ENCODE peak calls at places on chromosomes 12 and 14, in four cellular contexts. One of them, this sample, is unnamed.

GRCh38 chr12:121514184-121514742 is 66.6 kb downstream of the KDM2B start:
- DNase-seq in adrenal gland: no peak
- DNase-seq in heart left ventricle: no peak
- DNase-seq in testis: no peak
- DNase-seq in this sample: no peak

GRCh38 chr12:103519632-103520031 is 23.9 kb upstream of the C12orf42 start:
- DNase-seq in heart left ventricle: no peak
- DNase-seq in adrenal gland: no peak
- DNase-seq in testis: no peak
- DNase-seq in this sample: no peak

GRCh38 chr12:13241833-13242232 is 45.3 kb downstream of the EMP1 start:
- DNase-seq in adrenal gland: no peak
- DNase-seq in heart left ventricle: no peak
- DNase-seq in testis: no peak
- DNase-seq in this sample: no peak

GRCh38 chr12:107645630-107646333 is 39.8 kb upstream of the PWP1 start:
- DNase-seq in testis: peak; percentile 52
- DNase-seq in heart left ventricle: peak; percentile 38
- DNase-seq in adrenal gland: no peak
- DNase-seq in this sample: no peak

GRCh38 chr12:126784328-126784921 is 1482.5 kb upstream of the TMEM132C start:
- DNase-seq in adrenal gland: peak; percentile 63
- DNase-seq in testis: peak; percentile 81
- DNase-seq in heart left ventricle: peak; percentile 20
- DNase-seq in this sample: no peak

GRCh38 chr12:12835378-12836145 is 22.4 kb downstream of the DDX47 start:
- DNase-seq in heart left ventricle: no peak
- DNase-seq in testis: no peak
- DNase-seq in adrenal gland: no peak
- DNase-seq in this sample: peak; percentile 9

GRCh38 chr14:54493293-54493692 is 4.5 kb upstream of the GMFB start:
- DNase-seq in adrenal gland: no peak
- DNase-seq in heart left ventricle: no peak
- DNase-seq in testis: no peak
- DNase-seq in this sample: no peak

GRCh38 chr12:24937553-24938244 is 11.2 kb downstream of the BCAT1 start:
- DNase-seq in adrenal gland: no peak
- DNase-seq in testis: no peak
- DNase-seq in heart left ventricle: no peak
- DNase-seq in this sample: no peak

GRCh38 chr14:69554500-69554899 is 20.2 kb downstream of the CCDC177 start:
- DNase-seq in heart left ventricle: no peak
- DNase-seq in testis: peak; percentile 23
- DNase-seq in adrenal gland: peak; percentile 75
- DNase-seq in this sample: no peak

GRCh38 chr12:115303751-115304309 is 619.9 kb upstream of the TBX3 start:
- DNase-seq in heart left ventricle: no peak
- DNase-seq in testis: no peak
- DNase-seq in adrenal gland: peak; percentile 59
- DNase-seq in this sample: no peak

GRCh38 chr14:84975503-84975902 is 554.4 kb upstream of the FLRT2 start:
- DNase-seq in heart left ventricle: no peak
- DNase-seq in adrenal gland: no peak
- DNase-seq in testis: no peak
- DNase-seq in this sample: no peak

GRCh38 chr12:11836282-11836963 is 186.9 kb downstream of the ETV6 start:
- DNase-seq in heart left ventricle: peak; percentile 41
- DNase-seq in testis: peak; percentile 27
- DNase-seq in adrenal gland: peak; percentile 69
- DNase-seq in this sample: no peak

GRCh38 chr12:130335517-130336392 is 1.9 kb upstream of the PIWIL1 start:
- DNase-seq in testis: peak; percentile 81
- DNase-seq in adrenal gland: peak; percentile 74
- DNase-seq in heart left ventricle: no peak
- DNase-seq in this sample: peak; percentile 67

GRCh38 chr14:27050195-27050594 is 452.4 kb upstream of the NOVA1 start:
- DNase-seq in adrenal gland: no peak
- DNase-seq in heart left ventricle: no peak
- DNase-seq in testis: no peak
- DNase-seq in this sample: no peak

GRCh38 chr14:22478670-22479069 is 110.4 kb downstream of the DAD1 start:
- DNase-seq in heart left ventricle: peak; percentile 57
- DNase-seq in adrenal gland: no peak
- DNase-seq in testis: no peak
- DNase-seq in this sample: no peak

GRCh38 chr12:57389033-57389432 is 41.8 kb downstream of the R3HDM2 start:
- DNase-seq in adrenal gland: no peak
- DNase-seq in heart left ventricle: no peak
- DNase-seq in testis: no peak
- DNase-seq in this sample: no peak

GRCh38 chr12:8034802-8035201 is 2.3 kb downstream of the FOXJ2 start:
- DNase-seq in testis: no peak
- DNase-seq in adrenal gland: no peak
- DNase-seq in heart left ventricle: no peak
- DNase-seq in this sample: no peak

GRCh38 chr12:67649165-67650126 is 901 bp downstream of the DYRK2 start:
- DNase-seq in adrenal gland: peak; percentile 59
- DNase-seq in heart left ventricle: peak; percentile 46
- DNase-seq in testis: peak; percentile 35
- DNase-seq in this sample: peak; percentile 20

GRCh38 chr14:97780804-97781203 is 983.6 kb downstream of the VRK1 start:
- DNase-seq in heart left ventricle: no peak
- DNase-seq in adrenal gland: no peak
- DNase-seq in testis: no peak
- DNase-seq in this sample: no peak

GRCh38 chr14:90235179-90235976 is 21.0 kb upstream of the PSMC1 start:
- DNase-seq in heart left ventricle: peak; percentile 52
- DNase-seq in testis: peak; percentile 86
- DNase-seq in adrenal gland: peak; percentile 85
- DNase-seq in this sample: peak; percentile 14

GRCh38 chr14:59274991-59275391 is 86.5 kb downstream of the DAAM1 start:
- DNase-seq in testis: no peak
- DNase-seq in heart left ventricle: peak; percentile 32
- DNase-seq in adrenal gland: no peak
- DNase-seq in this sample: no peak
- H3K4me1 ChIP-seq in testis: peaks cover 6% of the 10 kb centered on the region
- H3K4me1 ChIP-seq in heart left ventricle: peaks cover 78% of the 10 kb centered on the region
- H3K4me1 ChIP-seq in adrenal gland: peaks cover 22% of the 10 kb centered on the region
- H3K4me1 ChIP-seq in this sample: no peaks in the 10 kb centered on the region

GRCh38 chr12:110281549-110282342 is 699 bp downstream of the ATP2A2 start:
- DNase-seq in heart left ventricle: peak; percentile 56
- DNase-seq in adrenal gland: peak; percentile 76
- DNase-seq in testis: peak; percentile 50
- DNase-seq in this sample: peak; percentile 19
- TF ChIP-seq POLR2A in heart left ventricle: no peak
- TF ChIP-seq POLR2A in adrenal gland: no peak
- TF ChIP-seq POLR2A in testis: no peak
- TF ChIP-seq POLR2A in this sample: no peak

GRCh38 chr12:92036061-92036620 is 109.5 kb downstream of the BTG1 start:
- DNase-seq in adrenal gland: no peak
- DNase-seq in heart left ventricle: no peak
- DNase-seq in testis: no peak
- DNase-seq in this sample: no peak

GRCh38 chr12:92038476-92038875 is 107.2 kb downstream of the BTG1 start:
- DNase-seq in testis: no peak
- DNase-seq in adrenal gland: no peak
- DNase-seq in heart left ventricle: no peak
- DNase-seq in this sample: no peak

GRCh38 chr12:92041742-92042141 is 103.9 kb downstream of the BTG1 start:
- DNase-seq in adrenal gland: no peak
- DNase-seq in testis: no peak
- DNase-seq in heart left ventricle: no peak
- DNase-seq in this sample: no peak

GRCh38 chr12:92036771-92037453 is 108.7 kb downstream of the BTG1 start:
- DNase-seq in testis: no peak
- DNase-seq in heart left ventricle: no peak
- DNase-seq in adrenal gland: no peak
- DNase-seq in this sample: no peak

DNA sequence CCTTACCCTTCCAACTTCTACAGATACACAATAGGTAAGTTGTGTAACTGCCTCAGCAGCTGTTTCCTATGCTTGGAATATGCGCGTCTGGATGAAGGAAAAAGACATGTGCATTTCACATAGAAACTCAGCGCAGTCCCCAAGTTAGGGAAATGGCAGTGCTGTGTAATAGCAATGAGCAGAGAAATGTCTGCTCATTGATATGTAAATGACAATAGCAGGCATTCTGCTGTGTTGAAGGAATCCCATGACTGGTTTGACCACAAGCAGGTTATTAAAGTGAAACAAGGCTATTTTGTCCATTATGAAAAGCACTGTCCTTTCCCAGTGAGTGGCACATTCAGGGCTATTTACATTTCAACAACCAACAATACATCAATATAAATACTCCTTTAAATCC is 106.6 kb downstream of the BTG1 start:
- DNase-seq in adrenal gland: no peak
- DNase-seq in testis: no peak
- DNase-seq in heart left ventricle: no peak
- DNase-seq in this sample: no peak
- H3K4me1 ChIP-seq in adrenal gland: peaks cover 13% of the 10 kb centered on the region
- H3K4me1 ChIP-seq in testis: no peaks in the 10 kb centered on the region
- H3K4me1 ChIP-seq in heart left ventricle: peaks cover 16% of the 10 kb centered on the region
- H3K4me1 ChIP-seq in this sample: no peaks in the 10 kb centered on the region

GRCh38 chr14:37279818-37280217 is 82.1 kb downstream of the MIPOL1 start:
- DNase-seq in testis: no peak
- DNase-seq in heart left ventricle: no peak
- DNase-seq in adrenal gland: no peak
- DNase-seq in this sample: no peak
- TF ChIP-seq POLR2A in testis: no peak
- TF ChIP-seq POLR2A in heart left ventricle: no peak
- TF ChIP-seq POLR2A in adrenal gland: no peak
- TF ChIP-seq POLR2A in this sample: no peak

This sample was measured in prostate gland.